ENCODE peak calls at places on chromosomes 6 and 20, in five cellular contexts. One of them, this sample, is unnamed.
A peak's percentile ranks its signal among the peaks of the same experiment; 100 is the strongest.

GRCh38 chr20:64084209-64085152 is at the start of gene LKAAEAR1:
- DNase-seq in prostate gland: no peak
- DNase-seq in left ventricle myocardium inferior: no peak
- DNase-seq in GM06990: no peak
- DNase-seq in Calu3: no peak
- DNase-seq in this sample: no peak

GRCh38 chr6:82331031-82331773 is 32.4 kb upstream of the TPBG start:
- DNase-seq in prostate gland: no peak
- DNase-seq in Calu3: no peak
- DNase-seq in left ventricle myocardium inferior: no peak
- DNase-seq in GM06990: no peak
- DNase-seq in this sample: no peak

GRCh38 chr6:121794630-121795029 is 359.2 kb downstream of the GJA1 start:
- DNase-seq in Calu3: peak; percentile 25
- DNase-seq in left ventricle myocardium inferior: no peak
- DNase-seq in prostate gland: no peak
- DNase-seq in GM06990: no peak
- DNase-seq in this sample: no peak

GRCh38 chr20:9389321-9389720 is 125.1 kb upstream of the LAMP5 start:
- DNase-seq in prostate gland: no peak
- DNase-seq in GM06990: no peak
- DNase-seq in Calu3: no peak
- DNase-seq in left ventricle myocardium inferior: no peak
- DNase-seq in this sample: no peak

GRCh38 chr6:142878407-142878806 is 66.6 kb downstream of the HIVEP2 start:
- DNase-seq in GM06990: no peak
- DNase-seq in left ventricle myocardium inferior: no peak
- DNase-seq in prostate gland: no peak
- DNase-seq in Calu3: no peak
- DNase-seq in this sample: no peak

GRCh38 chr20:23085415-23086055 is 589 bp downstream of the CD93 start:
- DNase-seq in prostate gland: no peak
- DNase-seq in Calu3: no peak
- DNase-seq in left ventricle myocardium inferior: no peak
- DNase-seq in GM06990: no peak
- DNase-seq in this sample: peak; percentile 70

GRCh38 chr6:16903470-16903869 is 142.2 kb upstream of the ATXN1 start:
- DNase-seq in Calu3: no peak
- DNase-seq in prostate gland: no peak
- DNase-seq in left ventricle myocardium inferior: no peak
- DNase-seq in GM06990: no peak
- DNase-seq in this sample: peak; percentile 80

GRCh38 chr6:81793811-81794210 is 41.3 kb upstream of the TENT5A start:
- DNase-seq in prostate gland: no peak
- DNase-seq in left ventricle myocardium inferior: no peak
- DNase-seq in Calu3: no peak
- DNase-seq in GM06990: no peak
- DNase-seq in this sample: no peak

GRCh38 chr6:53171605-53172467 is 23.2 kb upstream of the GCM1 start:
- DNase-seq in left ventricle myocardium inferior: peak; percentile 86
- DNase-seq in Calu3: peak; percentile 92
- DNase-seq in prostate gland: peak; percentile 82
- DNase-seq in GM06990: peak; percentile 83
- DNase-seq in this sample: peak; percentile 92

GRCh38 chr6:11366934-11367637 is 134.6 kb upstream of the NEDD9 start:
- DNase-seq in prostate gland: no peak
- DNase-seq in GM06990: no peak
- DNase-seq in Calu3: no peak
- DNase-seq in left ventricle myocardium inferior: no peak
- DNase-seq in this sample: no peak

GRCh38 chr20:59754551-59754950 is 150.2 kb downstream of the PHACTR3 start:
- DNase-seq in left ventricle myocardium inferior: no peak
- DNase-seq in prostate gland: no peak
- DNase-seq in GM06990: no peak
- DNase-seq in Calu3: no peak
- DNase-seq in this sample: no peak

GRCh38 chr20:19074828-19075516 is 137.5 kb upstream of the SLC24A3 start:
- DNase-seq in Calu3: peak; percentile 3
- DNase-seq in prostate gland: no peak
- DNase-seq in GM06990: peak; percentile 79
- DNase-seq in left ventricle myocardium inferior: peak; percentile 19
- DNase-seq in this sample: peak; percentile 74

GRCh38 chr6:43019152-43019551 is 2.3 kb upstream of the RRP36 start:
- DNase-seq in Calu3: no peak
- DNase-seq in prostate gland: no peak
- DNase-seq in left ventricle myocardium inferior: no peak
- DNase-seq in GM06990: no peak
- DNase-seq in this sample: no peak

GRCh38 chr6:157849288-157850017 is 26.4 kb downstream of the SNX9 start:
- DNase-seq in GM06990: no peak
- DNase-seq in left ventricle myocardium inferior: no peak
- DNase-seq in prostate gland: no peak
- DNase-seq in Calu3: no peak
- DNase-seq in this sample: no peak

GRCh38 chr6:154482858-154483257 is 27.6 kb downstream of the CNKSR3 start:
- DNase-seq in Calu3: no peak
- DNase-seq in prostate gland: no peak
- DNase-seq in left ventricle myocardium inferior: no peak
- DNase-seq in GM06990: no peak
- DNase-seq in this sample: no peak

GRCh38 chr20:48875914-48876240 is 45.6 kb upstream of the ARFGEF2 start:
- DNase-seq in Calu3: no peak
- DNase-seq in left ventricle myocardium inferior: no peak
- DNase-seq in prostate gland: no peak
- DNase-seq in GM06990: peak; percentile 53
- DNase-seq in this sample: peak; percentile 57

GRCh38 chr20:31678389-31679356 is 41.0 kb downstream of the COX4I2 start:
- DNase-seq in prostate gland: no peak
- DNase-seq in Calu3: no peak
- DNase-seq in GM06990: no peak
- DNase-seq in left ventricle myocardium inferior: no peak
- DNase-seq in this sample: no peak

GRCh38 chr20:31566658-31567379 is 38.3 kb upstream of the ID1 start:
- DNase-seq in Calu3: peak; percentile 96
- DNase-seq in left ventricle myocardium inferior: no peak
- DNase-seq in GM06990: no peak
- DNase-seq in prostate gland: no peak
- DNase-seq in this sample: no peak

GRCh38 chr6:111653434-111653833 is 47.8 kb upstream of the TRAF3IP2 start:
- DNase-seq in GM06990: no peak
- DNase-seq in prostate gland: no peak
- DNase-seq in Calu3: no peak
- DNase-seq in left ventricle myocardium inferior: no peak
- DNase-seq in this sample: no peak

GRCh38 chr20:17651761-17652388 is 30.2 kb downstream of the RRBP1 start:
- DNase-seq in left ventricle myocardium inferior: no peak
- DNase-seq in GM06990: no peak
- DNase-seq in Calu3: peak; percentile 3
- DNase-seq in prostate gland: peak; percentile 40
- DNase-seq in this sample: no peak

GRCh38 chr6:150076196-150076893 is 7.4 kb upstream of the ULBP3 start:
- DNase-seq in Calu3: no peak
- DNase-seq in GM06990: no peak
- DNase-seq in left ventricle myocardium inferior: no peak
- DNase-seq in prostate gland: no peak
- DNase-seq in this sample: no peak

GRCh38 chr6:11212625-11213024 is 19.8 kb downstream of the NEDD9 start:
- DNase-seq in left ventricle myocardium inferior: peak; percentile 52
- DNase-seq in prostate gland: no peak
- DNase-seq in GM06990: no peak
- DNase-seq in Calu3: no peak
- DNase-seq in this sample: peak; percentile 88

GRCh38 chr6:30774701-30775100 is 30.4 kb upstream of the IER3 start:
- DNase-seq in prostate gland: no peak
- DNase-seq in Calu3: no peak
- DNase-seq in left ventricle myocardium inferior: no peak
- DNase-seq in GM06990: no peak
- DNase-seq in this sample: no peak

GRCh38 chr6:121506761-121507754 is 71.6 kb downstream of the GJA1 start:
- DNase-seq in Calu3: no peak
- DNase-seq in left ventricle myocardium inferior: no peak
- DNase-seq in GM06990: no peak
- DNase-seq in prostate gland: no peak
- DNase-seq in this sample: no peak

GRCh38 chr20:48265791-48266190 is 480.5 kb upstream of the SULF2 start:
- DNase-seq in left ventricle myocardium inferior: no peak
- DNase-seq in Calu3: no peak
- DNase-seq in GM06990: no peak
- DNase-seq in prostate gland: no peak
- DNase-seq in this sample: no peak

GRCh38 chr20:63974402-63975200 is 4.8 kb downstream of the SAMD10 start:
- DNase-seq in GM06990: peak; percentile 9
- DNase-seq in Calu3: peak; percentile 65
- DNase-seq in prostate gland: peak; percentile 84
- DNase-seq in left ventricle myocardium inferior: peak; percentile 12
- DNase-seq in this sample: peak; percentile 34

GRCh38 chr6:21022343-21023107 is 488.3 kb downstream of the CDKAL1 start:
- DNase-seq in GM06990: peak; percentile 86
- DNase-seq in left ventricle myocardium inferior: no peak
- DNase-seq in Calu3: peak; percentile 91
- DNase-seq in prostate gland: peak; percentile 30
- DNase-seq in this sample: no peak

GRCh38 chr6:37794825-37795224 is 24.7 kb upstream of the ZFAND3 start:
- DNase-seq in GM06990: no peak
- DNase-seq in Calu3: no peak
- DNase-seq in left ventricle myocardium inferior: no peak
- DNase-seq in prostate gland: no peak
- DNase-seq in this sample: no peak

GRCh38 chr20:8226106-8226505 is 94.0 kb downstream of the PLCB1 start:
- DNase-seq in GM06990: no peak
- DNase-seq in Calu3: no peak
- DNase-seq in left ventricle myocardium inferior: no peak
- DNase-seq in prostate gland: no peak
- DNase-seq in this sample: no peak

GRCh38 chr6:167661456-167662103 is 165.1 kb upstream of the AFDN start:
- DNase-seq in prostate gland: no peak
- DNase-seq in Calu3: no peak
- DNase-seq in left ventricle myocardium inferior: no peak
- DNase-seq in GM06990: no peak
- DNase-seq in this sample: no peak

GRCh38 chr6:90039911-90040310 is 145.6 kb downstream of the GJA10 start:
- DNase-seq in prostate gland: no peak
- DNase-seq in Calu3: no peak
- DNase-seq in left ventricle myocardium inferior: no peak
- DNase-seq in GM06990: no peak
- DNase-seq in this sample: no peak

GRCh38 chr20:38941726-38942389 is 15.6 kb downstream of the FAM83D start:
- DNase-seq in left ventricle myocardium inferior: no peak
- DNase-seq in Calu3: no peak
- DNase-seq in prostate gland: no peak
- DNase-seq in GM06990: no peak
- DNase-seq in this sample: no peak
- TF ChIP-seq CTCF in left ventricle myocardium inferior: no peak
- TF ChIP-seq CTCF in Calu3: peak; percentile 26
- TF ChIP-seq CTCF in prostate gland: no peak
- TF ChIP-seq CTCF in GM06990: no peak
- TF ChIP-seq CTCF in this sample: no peak

DNA sequence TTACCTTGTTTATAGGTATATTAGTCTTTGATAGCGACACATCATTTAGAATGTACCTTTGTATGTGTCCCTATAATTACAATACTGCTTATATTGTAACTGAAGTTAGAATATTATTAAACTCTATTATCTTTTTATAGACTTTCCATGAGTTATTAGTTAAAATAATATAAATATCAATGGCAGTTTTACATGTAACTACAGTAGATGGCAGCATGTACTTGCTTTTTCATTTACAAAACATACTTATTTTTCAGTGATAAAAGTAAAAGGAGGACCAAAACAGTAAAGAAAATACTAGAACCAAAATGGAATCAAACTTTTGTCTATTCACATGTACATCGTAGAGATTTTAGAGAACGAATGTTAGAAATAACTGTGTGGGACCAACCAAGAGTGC is 364.3 kb downstream of the RIMS1 start:
- DNase-seq in prostate gland: no peak
- DNase-seq in Calu3: no peak
- DNase-seq in GM06990: no peak
- DNase-seq in left ventricle myocardium inferior: no peak
- DNase-seq in this sample: no peak
- TF ChIP-seq CTCF in prostate gland: no peak
- TF ChIP-seq CTCF in Calu3: no peak
- TF ChIP-seq CTCF in GM06990: no peak
- TF ChIP-seq CTCF in left ventricle myocardium inferior: no peak
- TF ChIP-seq CTCF in this sample: no peak

GRCh38 chr6:44496705-44497369 is 109.3 kb downstream of the CDC5L start:
- DNase-seq in GM06990: no peak
- DNase-seq in Calu3: no peak
- DNase-seq in left ventricle myocardium inferior: no peak
- DNase-seq in prostate gland: peak; percentile 53
- DNase-seq in this sample: no peak

GRCh38 chr6:44495036-44495901 is 107.8 kb downstream of the CDC5L start:
- DNase-seq in Calu3: peak; percentile 55
- DNase-seq in left ventricle myocardium inferior: no peak
- DNase-seq in GM06990: no peak
- DNase-seq in prostate gland: no peak
- DNase-seq in this sample: no peak

GRCh38 chr6:44493132-44493531 is 105.6 kb downstream of the CDC5L start:
- DNase-seq in GM06990: no peak
- DNase-seq in left ventricle myocardium inferior: no peak
- DNase-seq in prostate gland: no peak
- DNase-seq in Calu3: no peak
- DNase-seq in this sample: no peak

GRCh38 chr6:44493593-44493992 is 106.1 kb downstream of the CDC5L start:
- DNase-seq in GM06990: no peak
- DNase-seq in prostate gland: no peak
- DNase-seq in Calu3: no peak
- DNase-seq in left ventricle myocardium inferior: no peak
- DNase-seq in this sample: no peak

GRCh38 chr6:44494011-44494501 is 106.5 kb downstream of the CDC5L start:
- DNase-seq in GM06990: no peak
- DNase-seq in Calu3: peak; percentile 65
- DNase-seq in prostate gland: no peak
- DNase-seq in left ventricle myocardium inferior: no peak
- DNase-seq in this sample: no peak
- TF ChIP-seq CTCF in GM06990: peak; percentile 11
- TF ChIP-seq CTCF in Calu3: peak; percentile 38
- TF ChIP-seq CTCF in prostate gland: no peak
- TF ChIP-seq CTCF in left ventricle myocardium inferior: peak; percentile 16
- TF ChIP-seq CTCF in this sample: no peak

GRCh38 chr6:1267057-1267732 is 44.7 kb upstream of the FOXQ1 start:
- DNase-seq in GM06990: no peak
- DNase-seq in Calu3: peak; percentile 28
- DNase-seq in left ventricle myocardium inferior: no peak
- DNase-seq in prostate gland: no peak
- DNase-seq in this sample: no peak

GRCh38 chr6:1266686-1267056 is 45.2 kb upstream of the FOXQ1 start:
- DNase-seq in prostate gland: no peak
- DNase-seq in GM06990: no peak
- DNase-seq in Calu3: no peak
- DNase-seq in left ventricle myocardium inferior: no peak
- DNase-seq in this sample: no peak

GRCh38 chr6:1264619-1265445 is 47.1 kb upstream of the FOXQ1 start:
- DNase-seq in prostate gland: no peak
- DNase-seq in GM06990: no peak
- DNase-seq in left ventricle myocardium inferior: no peak
- DNase-seq in Calu3: no peak
- DNase-seq in this sample: no peak

GRCh38 chr6:1271071-1271763 is 40.7 kb upstream of the FOXQ1 start:
- DNase-seq in Calu3: no peak
- DNase-seq in GM06990: no peak
- DNase-seq in left ventricle myocardium inferior: no peak
- DNase-seq in prostate gland: no peak
- DNase-seq in this sample: no peak

GRCh38 chr6:1267790-1268762 is 43.8 kb upstream of the FOXQ1 start:
- DNase-seq in prostate gland: no peak
- DNase-seq in GM06990: no peak
- DNase-seq in left ventricle myocardium inferior: no peak
- DNase-seq in Calu3: peak; percentile 29
- DNase-seq in this sample: no peak
- TF ChIP-seq CTCF in prostate gland: no peak
- TF ChIP-seq CTCF in GM06990: no peak
- TF ChIP-seq CTCF in left ventricle myocardium inferior: no peak
- TF ChIP-seq CTCF in Calu3: no peak
- TF ChIP-seq CTCF in this sample: no peak